ENCODE peak calls at places on chromosomes 16 and 17, in ten cellular contexts. E is iPS DF 6.9; A is DND-41; I is kidney epithelial cell; Q is AG09309; F is choroid plexus epithelial cell; K is body of pancreas; D is OCI-LY7; X is right lobe of liver; H is naive thymus-derived CD4-positive, alpha-beta T cell. Y is an unnamed sample.

GRCh38 chr17:51796026-51796425 is 362.5 kb downstream of the CA10 start:
- DNase-seq in E (no peak), A (no peak), I (no peak), Q (no peak), F (no peak), K (no peak), D (no peak), X (no peak), H (no peak), Y (no peak)

GRCh38 chr16:81885976-81886586 is 107.0 kb downstream of the PLCG2 start:
- DNase-seq in E (no peak), A (peak), I (no peak), Q (no peak), F (peak), K (peak), D (peak), X (no peak), H (no peak), Y (no peak)

GRCh38 chr17:2170023-2170422 is 115.1 kb downstream of the HIC1 start:
- DNase-seq in E (peak), A (no peak), I (no peak), Q (no peak), F (no peak), K (no peak), D (peak), X (no peak), H (no peak), Y (no peak)

GRCh38 chr17:81713556-81714411 is 1.7 kb downstream of the SLC25A10 start:
- DNase-seq in E (no peak), A (no peak), I (no peak), Q (no peak), F (no peak), K (peak), D (no peak), X (peak), H (no peak), Y (no peak)

GRCh38 chr17:43406676-43407645 is 8.2 kb downstream of the ARL4D start:
- DNase-seq in E (no peak), A (no peak), I (no peak), Q (no peak), F (peak), K (no peak), D (no peak), X (no peak), H (no peak), Y (no peak)

GRCh38 chr16:9647981-9648701 is 534.1 kb downstream of the GRIN2A start:
- DNase-seq in E (no peak), A (no peak), I (no peak), Q (no peak), F (peak), K (peak), D (peak), X (no peak), H (no peak), Y (no peak)

GRCh38 chr16:3155972-3156371 is 21.1 kb downstream of the ZNF213 start:
- DNase-seq in E (no peak), A (no peak), I (no peak), Q (no peak), F (no peak), K (no peak), D (no peak), X (no peak), H (no peak), Y (no peak)

GRCh38 chr16:85029981-85030381 is 2.4 kb downstream of the KIAA0513 start:
- DNase-seq in E (no peak), A (no peak), I (no peak), Q (no peak), F (no peak), K (peak), D (no peak), X (no peak), H (no peak), Y (no peak)

GRCh38 chr16:2835638-2836493 is 5.8 kb downstream of the ZG16B start:
- DNase-seq in E (no peak), A (no peak), I (peak), Q (peak), F (peak), K (peak), D (no peak), X (peak), H (no peak), Y (no peak)

GRCh38 chr17:50575581-50576210 is 15.2 kb downstream of the CACNA1G start:
- DNase-seq in E (no peak), A (no peak), I (no peak), Q (no peak), F (no peak), K (peak), D (no peak), X (no peak), H (no peak), Y (no peak)

DNA sequence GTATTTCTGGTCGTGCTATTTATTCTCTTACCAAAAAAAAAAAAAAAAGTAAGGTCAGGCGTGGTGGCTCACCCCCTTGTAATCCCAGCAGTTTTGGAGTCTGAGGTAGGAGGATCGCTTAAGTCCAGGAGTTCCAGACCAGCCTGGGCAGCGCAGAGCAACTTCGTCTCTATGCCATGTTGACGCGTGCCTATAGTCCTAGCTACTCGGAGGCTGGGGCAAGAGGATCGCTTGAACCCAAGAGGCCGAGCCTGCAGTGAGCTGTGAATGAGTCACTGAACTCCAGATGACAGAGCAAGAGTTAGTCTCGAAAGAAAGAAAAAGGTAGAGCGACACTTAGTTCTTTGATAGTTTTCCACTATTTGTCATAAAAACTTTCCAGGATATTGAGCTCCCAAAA is 1.4 kb upstream of the TENT4B start:
- DNase-seq in E (no peak), A (no peak), I (no peak), Q (no peak), F (no peak), K (no peak), D (no peak), X (no peak), H (peak), Y (no peak)
- H3K4me3 ChIP-seq in E (no peak), A (no peak), I (no peak), Q (no peak), F (no peak), K (no peak), D (no peak), X (no peak), H (peak), Y (peak)

GRCh38 chr17:56593073-56593740 is at the start of gene NOG:
- DNase-seq in E (no peak), A (peak), I (no peak), Q (no peak), F (peak), K (peak), D (no peak), X (peak), H (peak), Y (peak)

GRCh38 chr17:56592487-56593072 is 919 bp upstream of the NOG start:
- DNase-seq in E (no peak), A (peak), I (no peak), Q (no peak), F (peak), K (peak), D (peak), X (peak), H (peak), Y (peak)

GRCh38 chr17:56595831-56596740 is 2.6 kb downstream of the NOG start:
- DNase-seq in E (no peak), A (no peak), I (no peak), Q (no peak), F (no peak), K (no peak), D (no peak), X (no peak), H (peak), Y (no peak)

GRCh38 chr17:56594528-56595418 is 1.3 kb downstream of the NOG start:
- DNase-seq in E (no peak), A (peak), I (no peak), Q (no peak), F (no peak), K (no peak), D (no peak), X (no peak), H (peak), Y (peak)

DNA sequence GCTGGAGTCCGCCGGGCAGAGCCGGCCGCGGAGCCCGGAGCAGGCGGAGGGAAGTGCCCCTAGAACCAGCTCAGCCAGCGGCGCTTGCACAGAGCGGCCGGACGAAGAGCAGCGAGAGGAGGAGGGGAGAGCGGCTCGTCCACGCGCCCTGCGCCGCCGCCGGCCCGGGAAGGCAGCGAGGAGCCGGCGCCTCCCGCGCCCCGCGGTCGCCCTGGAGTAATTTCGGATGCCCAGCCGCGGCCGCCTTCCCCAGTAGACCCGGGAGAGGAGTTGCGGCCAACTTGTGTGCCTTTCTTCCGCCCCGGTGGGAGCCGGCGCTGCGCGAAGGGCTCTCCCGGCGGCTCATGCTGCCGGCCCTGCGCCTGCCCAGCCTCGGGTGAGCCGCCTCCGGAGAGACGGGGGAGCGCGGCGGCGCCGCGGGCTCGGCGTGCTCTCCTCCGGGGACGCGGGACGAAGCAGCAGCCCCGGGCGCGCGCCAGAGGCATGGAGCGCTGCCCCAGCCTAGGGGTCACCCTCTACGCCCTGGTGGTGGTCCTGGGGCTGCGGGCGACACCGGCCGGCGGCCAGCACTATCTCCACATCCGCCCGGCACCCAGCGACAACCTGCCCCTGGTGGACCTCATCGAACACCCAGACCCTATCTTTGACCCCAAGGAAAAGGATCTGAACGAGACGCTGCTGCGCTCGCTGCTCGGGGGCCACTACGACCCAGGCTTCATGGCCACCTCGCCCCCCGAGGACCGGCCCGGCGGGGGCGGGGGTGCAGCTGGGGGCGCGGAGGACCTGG is 435 bp downstream of the NOG start:
- DNase-seq in E (no peak), A (peak), I (no peak), Q (peak), F (peak), K (peak), D (peak), X (peak), H (peak), Y (peak)
- H3K4me3 ChIP-seq in E (peak), A (peak), I (peak), Q (peak), F (peak), K (peak), D (no peak), X (peak), H (peak), Y (peak)

GRCh38 chr16:66592241-66592640 is 12.3 kb upstream of the CMTM3 start:
- DNase-seq in E (no peak), A (no peak), I (no peak), Q (no peak), F (no peak), K (no peak), D (no peak), X (no peak), H (no peak), Y (no peak)

GRCh38 chr16:66587881-66588600 is 8.8 kb downstream of the CMTM2 start:
- DNase-seq in E (no peak), A (no peak), I (no peak), Q (no peak), F (no peak), K (no peak), D (no peak), X (no peak), H (no peak), Y (no peak)

GRCh38 chr16:66588981-66589713 is 9.9 kb downstream of the CMTM2 start:
- DNase-seq in E (no peak), A (peak), I (no peak), Q (no peak), F (peak), K (peak), D (peak), X (no peak), H (peak), Y (peak)

GRCh38 chr16:66591018-66591417 is 11.8 kb downstream of the CMTM2 start:
- DNase-seq in E (no peak), A (no peak), I (no peak), Q (no peak), F (no peak), K (no peak), D (no peak), X (no peak), H (no peak), Y (no peak)

DNA sequence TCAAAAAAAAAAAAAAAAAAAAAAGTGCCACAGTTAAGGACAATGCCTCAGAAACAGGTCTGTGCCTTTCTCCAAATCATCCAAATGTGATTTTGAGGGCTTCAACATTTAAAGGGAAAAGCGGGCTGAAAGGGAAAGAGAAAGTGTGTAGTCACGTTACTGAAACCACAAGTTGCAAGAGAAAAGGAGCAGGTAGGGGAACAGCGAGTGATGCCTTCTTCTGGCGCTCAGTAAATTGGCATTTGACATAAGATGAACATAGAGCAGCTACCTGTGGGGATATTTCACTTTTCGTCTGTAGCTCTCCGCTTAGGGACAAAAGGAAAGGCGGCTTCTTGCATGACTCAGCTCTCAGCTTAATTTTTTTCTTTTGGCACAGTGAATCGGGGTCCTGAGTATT is 11.1 kb downstream of the CMTM2 start:
- DNase-seq in E (no peak), A (peak), I (no peak), Q (no peak), F (no peak), K (no peak), D (peak), X (no peak), H (peak), Y (no peak)
- H3K4me3 ChIP-seq in E (no peak), A (no peak), I (no peak), Q (no peak), F (no peak), K (no peak), D (peak), X (no peak), H (peak), Y (no peak)

DNA sequence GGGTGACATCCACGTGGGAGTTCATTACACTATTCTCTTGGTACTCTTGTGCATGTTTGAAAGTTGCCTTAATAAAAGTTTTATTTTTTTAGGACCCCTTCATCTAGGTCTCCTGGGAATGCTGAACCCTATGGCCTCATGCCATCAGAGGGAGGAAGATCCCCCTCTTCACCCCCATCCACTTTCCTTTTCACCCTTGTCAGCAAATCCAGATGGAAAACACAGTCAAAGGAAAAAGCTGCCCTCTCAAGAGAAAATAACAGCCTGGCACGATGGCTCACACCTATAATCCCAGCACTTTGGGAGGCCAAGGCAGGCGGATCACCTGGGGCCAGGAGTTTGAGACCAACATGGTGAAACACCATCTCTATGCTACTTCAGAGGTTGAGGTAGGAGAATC is 274.2 kb downstream of the XYLT1 start:
- DNase-seq in E (no peak), A (no peak), I (no peak), Q (no peak), F (no peak), K (no peak), D (no peak), X (no peak), H (no peak), Y (no peak)
- H3K4me3 ChIP-seq in E (no peak), A (no peak), I (no peak), Q (no peak), F (no peak), K (no peak), D (no peak), X (no peak), H (no peak), Y (no peak)

DNA sequence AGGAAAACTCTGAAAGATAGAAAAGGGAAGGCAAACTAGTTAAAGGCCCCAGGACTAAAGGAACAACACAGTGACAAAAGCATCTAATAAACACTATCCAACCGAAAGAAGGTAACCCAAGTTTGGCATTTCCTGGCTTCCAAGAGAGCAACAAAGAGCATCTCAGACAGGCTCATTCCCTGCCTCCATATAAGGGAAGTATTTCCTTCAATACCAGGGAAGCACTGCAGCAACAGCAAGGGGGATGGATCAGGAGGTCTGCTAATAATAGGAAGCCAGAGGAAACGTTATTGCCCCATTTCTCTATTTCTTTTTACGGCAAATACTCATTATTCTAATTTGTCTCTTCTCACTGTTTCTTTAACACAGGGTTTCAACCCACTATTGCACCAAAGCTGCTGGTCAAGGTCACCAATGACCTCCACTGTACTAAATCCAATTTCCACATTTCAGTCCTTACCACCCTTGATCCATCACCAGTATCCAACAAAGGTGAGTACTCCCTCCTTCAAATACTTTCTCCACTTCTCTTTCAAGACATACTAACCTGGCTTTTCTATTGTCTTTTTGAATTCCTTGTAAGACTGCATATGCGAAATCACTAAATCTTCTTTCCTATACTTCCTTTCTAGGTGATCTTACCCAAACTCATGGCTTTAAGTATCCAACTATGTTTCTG is 86.1 kb downstream of the KANSL1 start:
- DNase-seq in E (no peak), A (no peak), I (no peak), Q (no peak), F (peak), K (no peak), D (no peak), X (no peak), H (no peak), Y (no peak)
- H3K4me3 ChIP-seq in E (no peak), A (no peak), I (no peak), Q (no peak), F (no peak), K (no peak), D (no peak), X (no peak), H (no peak), Y (no peak)